ENCODE peak calls at places on chromosomes 3 and 15, in four cellular contexts. P is cardiac fibroblast, Y is PC-3, R is neural crest cell. M is an unnamed sample.

GRCh38 chr3:33218446-33219174 is at the start of gene SUSD5:
- DNase-seq in R (peak; percentile 44), Y (no peak), P (peak; percentile 61), M (no peak)

GRCh38 chr15:75694241-75695182 is 18.1 kb downstream of the CSPG4 start:
- DNase-seq in P (peak; percentile 97), Y (peak; percentile 81), R (peak; percentile 27), M (no peak)

GRCh38 chr3:139024968-139025367 is 4.2 kb upstream of the PRR23B start:
- DNase-seq in R (no peak), Y (no peak), P (no peak), M (no peak)

GRCh38 chr3:120568198-120568523 is 28.0 kb upstream of the NDUFB4 start:
- DNase-seq in Y (no peak), P (no peak), R (no peak), M (no peak)

GRCh38 chr3:154095832-154096421 is 25.3 kb upstream of the ARHGEF26 start:
- DNase-seq in P (peak; percentile 70), R (no peak), Y (peak; percentile 55), M (no peak)

GRCh38 chr3:71478568-71478967 is 105.0 kb downstream of the FOXP1 start:
- DNase-seq in P (peak; percentile 29), R (no peak), Y (peak; percentile 48), M (no peak)

GRCh38 chr3:38049358-38050126 is 10.5 kb downstream of the DLEC1 start:
- DNase-seq in Y (no peak), R (no peak), P (no peak), M (no peak)

GRCh38 chr3:150365132-150365604 is 42.9 kb upstream of the TSC22D2 start:
- DNase-seq in R (no peak), Y (peak; percentile 85), P (peak; percentile 79), M (no peak)

GRCh38 chr3:31903686-31904431 is 77.2 kb downstream of the OSBPL10 start:
- DNase-seq in Y (no peak), P (no peak), R (no peak), M (no peak)

GRCh38 chr15:90560229-90560771 is 30.6 kb downstream of the CRTC3 start:
- DNase-seq in R (no peak), Y (no peak), P (peak; percentile 95), M (no peak)

GRCh38 chr15:77999486-77999885 is 78.0 kb downstream of the TBC1D2B start:
- DNase-seq in P (no peak), Y (no peak), R (no peak), M (no peak)

GRCh38 chr3:99439892-99440291 is 198.5 kb upstream of the COL8A1 start:
- DNase-seq in R (no peak), P (no peak), Y (no peak), M (no peak)

GRCh38 chr15:29183071-29183831 is 86.4 kb downstream of the NSMCE3 start:
- DNase-seq in R (no peak), Y (peak; percentile 75), P (peak; percentile 2), M (no peak)

GRCh38 chr3:176697284-176697889 is 499.9 kb downstream of the TBL1XR1 start:
- DNase-seq in Y (no peak), P (no peak), R (no peak), M (no peak)

GRCh38 chr3:110789315-110789714 is 282.3 kb upstream of the NECTIN3 start:
- DNase-seq in R (no peak), Y (no peak), P (peak; percentile 84), M (no peak)

GRCh38 chr3:10395671-10396070 is 74.8 kb upstream of the SEC13 start:
- DNase-seq in Y (peak; percentile 17), P (no peak), R (no peak), M (no peak)

GRCh38 chr3:42601898-42602581 is 1.6 kb downstream of the NKTR start:
- DNase-seq in Y (peak; percentile 35), P (peak; percentile 21), R (no peak), M (no peak)

GRCh38 chr15:96330064-96330449 is 443 bp upstream of the NR2F2 start:
- DNase-seq in Y (peak; percentile 81), P (peak; percentile 87), R (peak; percentile 68), M (peak; percentile 22)

GRCh38 chr3:125110016-125110875 is 54.4 kb upstream of the HEG1 start:
- DNase-seq in P (peak; percentile 93), R (no peak), Y (peak; percentile 87), M (no peak)

GRCh38 chr3:197154-197855 is 742 bp downstream of the CHL1 start:
- DNase-seq in P (no peak), Y (no peak), R (peak; percentile 13), M (no peak)

GRCh38 chr3:46865034-46865507 is 1.8 kb upstream of the MYL3 start:
- DNase-seq in P (peak; percentile 47), Y (no peak), R (no peak), M (no peak)

GRCh38 chr3:123508176-123508575 is 59.3 kb upstream of the ADCY5 start:
- DNase-seq in R (no peak), Y (no peak), P (no peak), M (no peak)

GRCh38 chr15:75171408-75171807 is 30.3 kb upstream of the C15orf39 start:
- DNase-seq in Y (peak; percentile 93), R (no peak), P (peak; percentile 82), M (no peak)

GRCh38 chr15:44011238-44011873 is 183.7 kb downstream of the FRMD5 start:
- DNase-seq in R (no peak), P (no peak), Y (no peak), M (no peak)

GRCh38 chr15:85589873-85590272 is 204.9 kb downstream of the KLHL25 start:
- DNase-seq in R (no peak), Y (peak; percentile 80), P (peak; percentile 89), M (no peak)

GRCh38 chr3:38029400-38030125 is at the start of gene PLCD1:
- DNase-seq in R (peak; percentile 65), P (peak; percentile 56), Y (no peak), M (peak; percentile 43)

GRCh38 chr15:74311734-74312444 is 55.6 kb downstream of the CYP11A1 start:
- DNase-seq in Y (peak; percentile 13), R (peak; percentile 46), P (peak; percentile 57), M (no peak)

GRCh38 chr15:48541659-48542334 is 103.7 kb downstream of the FBN1 start:
- DNase-seq in R (no peak), P (peak; percentile 84), Y (peak; percentile 32), M (no peak)

GRCh38 chr15:48371961-48372360 is 40.7 kb downstream of the DUT start:
- DNase-seq in Y (no peak), P (no peak), R (no peak), M (no peak)

GRCh38 chr3:195253981-195254432 is 17.0 kb downstream of the XXYLT1 start:
- DNase-seq in R (no peak), Y (no peak), P (no peak), M (no peak)

GRCh38 chr15:41079717-41080116 is 36.4 kb downstream of the INO80 start:
- DNase-seq in Y (no peak), R (no peak), P (no peak), M (no peak)

GRCh38 chr15:37100109-37100873 is at the start of gene MEIS2:
- DNase-seq in P (peak; percentile 92), R (peak; percentile 76), Y (peak; percentile 85), M (peak; percentile 28)

GRCh38 chr15:58307313-58307961 is 124.4 kb upstream of the LIPC start:
- DNase-seq in Y (no peak), P (peak; percentile 62), R (no peak), M (no peak)

GRCh38 chr15:58311551-58311950 is 120.2 kb upstream of the LIPC start:
- DNase-seq in P (no peak), Y (no peak), R (no peak), M (no peak)

GRCh38 chr15:58306591-58307312 is 125.0 kb upstream of the LIPC start:
- DNase-seq in R (no peak), Y (no peak), P (peak; percentile 69), M (no peak)

GRCh38 chr15:58309993-58310928 is 121.5 kb upstream of the LIPC start:
- DNase-seq in R (no peak), P (no peak), Y (no peak), M (no peak)

DNA sequence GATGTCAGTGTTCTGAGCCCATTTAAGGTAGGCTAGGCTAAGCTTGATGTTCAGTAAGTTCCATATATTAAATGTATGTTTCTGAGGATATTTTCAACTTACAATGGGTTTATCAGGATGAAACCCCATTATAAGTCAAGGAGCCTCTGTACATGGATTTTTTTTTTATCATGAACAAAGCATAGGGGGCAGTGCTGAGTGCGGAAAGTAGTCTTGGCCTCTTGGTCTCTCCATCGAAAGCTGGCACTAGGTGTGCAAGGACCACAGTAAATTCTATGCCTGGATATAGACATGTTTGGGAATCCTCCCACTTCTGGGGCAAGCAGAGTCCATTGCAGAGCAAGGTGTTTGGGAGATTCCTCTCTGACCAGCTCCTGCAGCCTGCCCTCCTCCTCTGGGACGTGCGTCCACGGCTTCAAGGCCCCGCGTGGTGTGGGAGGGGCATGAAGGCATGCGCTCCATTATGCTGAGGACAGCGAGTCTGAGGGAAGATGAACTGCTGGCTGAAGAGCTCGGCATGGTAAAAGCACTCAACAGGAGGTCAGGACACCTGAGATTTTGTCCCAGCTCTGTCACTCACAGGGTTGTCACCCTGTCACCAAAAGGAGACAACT is 122.9 kb upstream of the LIPC start:
- DNase-seq in Y (no peak), P (no peak), R (no peak), M (no peak)
- TF ChIP-seq CTCF in Y (peak; percentile 19), P (no peak), R (no peak), M (no peak)

GRCh38 chr15:93005133-93005532 is 83.9 kb downstream of the RGMA start:
- DNase-seq in Y (no peak), P (no peak), R (no peak), M (no peak)

GRCh38 chr15:92997821-92998220 is 91.2 kb downstream of the RGMA start:
- DNase-seq in R (no peak), P (no peak), Y (no peak), M (no peak)

GRCh38 chr15:93001156-93001555 is 87.9 kb downstream of the RGMA start:
- DNase-seq in Y (no peak), R (no peak), P (no peak), M (no peak)

GRCh38 chr15:93001881-93002280 is 87.1 kb downstream of the RGMA start:
- DNase-seq in P (peak; percentile 34), R (no peak), Y (peak; percentile 21), M (no peak)
- TF ChIP-seq CTCF in P (peak; percentile 4), R (peak; percentile 47), Y (peak; percentile 50), M (no peak)

GRCh38 chr3:134333522-134334181 is 40.6 kb downstream of the AMOTL2 start:
- DNase-seq in R (no peak), P (peak; percentile 82), Y (no peak), M (no peak)
- TF ChIP-seq CTCF in R (no peak), P (peak; percentile 57), Y (no peak), M (no peak)

DNA sequence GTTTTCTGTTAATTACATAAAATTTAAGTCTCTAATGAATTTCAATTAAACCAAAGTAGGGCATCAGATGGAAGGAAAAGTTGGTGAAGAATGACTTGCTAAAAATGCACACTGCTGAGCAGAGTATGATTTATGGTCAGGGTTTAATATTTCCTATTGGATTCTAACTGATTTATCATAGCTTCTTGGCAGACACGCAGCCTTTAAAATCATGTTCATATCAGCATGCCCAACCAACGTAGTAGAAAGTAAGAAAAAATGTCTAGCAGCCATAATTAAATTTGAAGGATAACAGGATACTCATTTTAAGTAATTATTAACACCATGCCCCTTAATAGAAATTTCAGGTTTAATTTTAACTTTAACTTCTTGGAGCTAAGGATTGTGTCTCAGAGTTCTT is 139.9 kb downstream of the CBLB start:
- DNase-seq in R (no peak), P (no peak), Y (no peak), M (no peak)
- TF ChIP-seq CTCF in R (no peak), P (no peak), Y (no peak), M (no peak)

GRCh38 chr3:12484198-12484982 is at the start of gene TSEN2:
- DNase-seq in R (peak; percentile 96), Y (peak; percentile 98), P (peak; percentile 94), M (peak; percentile 97)
- TF ChIP-seq CTCF in R (no peak), Y (no peak), P (no peak), M (no peak)